ENCODE peak calls at places on chromosomes 5 and 9, in six cellular contexts. L is K562, K is GM12891, Y is HepG2, J is H1, F is SK-N-SH. R is an unnamed sample.

GRCh38 chr9:34602906-34603305 is 9.0 kb downstream of the RPP25L start:
- DNase-seq in L (no peak), K (no peak), Y (no peak), J (no peak), F (no peak), R (no peak)

GRCh38 chr5:170184007-170184687 is 48.6 kb upstream of the C5orf58 start:
- DNase-seq in L (peak; percentile 74), K (peak; percentile 40), Y (peak; percentile 49), J (peak; percentile 90), F (peak; percentile 74), R (no peak)

GRCh38 chr5:10454591-10455272 is 13.1 kb downstream of the ROPN1L start:
- DNase-seq in L (no peak), K (no peak), Y (no peak), J (no peak), F (no peak), R (no peak)

GRCh38 chr5:45521067-45521466 is 175.1 kb downstream of the HCN1 start:
- DNase-seq in L (peak; percentile 1), K (no peak), Y (peak; percentile 2), J (peak; percentile 78), F (no peak), R (no peak)

GRCh38 chr5:112931473-112931872 is 9.4 kb upstream of the REEP5 start:
- DNase-seq in L (peak; percentile 70), K (no peak), Y (no peak), J (no peak), F (no peak), R (no peak)

GRCh38 chr9:84379740-84380139 is 39.2 kb upstream of the SLC28A3 start:
- DNase-seq in L (no peak), K (no peak), Y (no peak), J (no peak), F (no peak), R (no peak)

GRCh38 chr9:19828586-19828985 is 39.7 kb upstream of the SLC24A2 start:
- DNase-seq in L (no peak), K (no peak), Y (no peak), J (no peak), F (no peak), R (no peak)

GRCh38 chr9:36138496-36138895 is 2.0 kb downstream of the GLIPR2 start:
- DNase-seq in L (no peak), K (no peak), Y (no peak), J (no peak), F (no peak), R (no peak)

GRCh38 chr9:137702615-137703379 is 84.0 kb downstream of the EHMT1 start:
- DNase-seq in L (no peak), K (no peak), Y (no peak), J (no peak), F (no peak), R (no peak)

GRCh38 chr5:122187426-122187825 is 58.1 kb downstream of the ZNF474 start:
- DNase-seq in L (peak; percentile 19), K (no peak), Y (no peak), J (no peak), F (peak; percentile 31), R (no peak)

GRCh38 chr9:82254646-82255367 is 266.2 kb downstream of the SPATA31D1 start:
- DNase-seq in L (no peak), K (no peak), Y (no peak), J (no peak), F (no peak), R (no peak)

GRCh38 chr5:150155258-150156032 is at the start of gene PDGFRB:
- DNase-seq in L (peak; percentile 20), K (peak; percentile 67), Y (no peak), J (peak; percentile 79), F (peak; percentile 88), R (no peak)

GRCh38 chr5:6466975-6467567 is 18.4 kb downstream of the UBE2QL1 start:
- DNase-seq in L (no peak), K (no peak), Y (no peak), J (no peak), F (no peak), R (no peak)

GRCh38 chr5:158032246-158032645 is 173.3 kb upstream of the CLINT1 start:
- DNase-seq in L (no peak), K (no peak), Y (no peak), J (no peak), F (no peak), R (no peak)

GRCh38 chr9:119284587-119285337 is 84.5 kb downstream of the BRINP1 start:
- DNase-seq in L (no peak), K (no peak), Y (no peak), J (no peak), F (no peak), R (no peak)

GRCh38 chr9:92725266-92725545 is 39.4 kb downstream of the BICD2 start:
- DNase-seq in L (no peak), K (no peak), Y (no peak), J (no peak), F (no peak), R (no peak)

GRCh38 chr5:124453221-124454032 is 293.0 kb downstream of the ZNF608 start:
- DNase-seq in L (no peak), K (no peak), Y (no peak), J (no peak), F (no peak), R (peak; percentile 83)

GRCh38 chr5:35810561-35810960 is 46.1 kb upstream of the IL7R start:
- DNase-seq in L (no peak), K (no peak), Y (no peak), J (no peak), F (no peak), R (no peak)

GRCh38 chr5:159106569-159107282 is 7.0 kb upstream of the EBF1 start:
- DNase-seq in L (peak; percentile 79), K (peak; percentile 65), Y (peak; percentile 24), J (peak; percentile 91), F (peak; percentile 91), R (no peak)

GRCh38 chr9:95415158-95415557 is 97.6 kb upstream of the FANCC start:
- DNase-seq in L (no peak), K (no peak), Y (no peak), J (no peak), F (no peak), R (no peak)

DNA sequence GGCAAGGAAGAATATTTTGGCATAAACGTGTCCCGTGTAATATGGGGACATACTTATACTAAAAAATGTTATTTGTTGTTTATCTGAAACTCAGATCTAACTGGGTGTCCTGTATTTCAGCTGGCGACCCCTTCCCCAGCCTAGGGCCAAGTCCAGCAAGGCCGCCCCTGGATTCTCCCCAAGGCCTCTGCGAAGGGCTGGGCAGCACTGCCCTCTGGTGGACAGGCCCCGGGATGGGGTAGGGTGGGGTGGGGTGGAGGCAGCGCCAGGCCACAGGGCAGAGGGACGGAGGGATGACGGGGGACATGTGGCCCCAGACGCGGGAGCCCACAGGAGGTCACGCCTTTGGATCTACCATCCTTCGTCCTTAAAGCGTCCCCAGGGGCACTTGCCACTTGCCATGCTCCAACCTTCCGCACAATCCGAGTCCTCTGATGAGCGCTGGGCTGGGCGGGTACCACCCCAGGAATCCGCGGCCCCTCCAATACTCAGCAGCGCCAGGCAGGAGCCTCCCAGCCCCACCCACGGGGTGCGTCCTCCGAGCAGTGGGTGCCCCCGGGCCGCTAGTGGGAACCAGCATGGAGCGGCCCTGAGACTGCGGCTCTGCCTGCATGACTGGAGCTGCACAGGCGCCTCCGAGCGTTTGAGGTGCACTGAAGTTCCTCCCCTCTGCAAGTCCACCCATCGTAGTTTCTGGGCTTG is 7.1 kb upstream of the AGPAT2 start:
- DNase-seq in L (peak; percentile 82), K (no peak), Y (peak; percentile 33), J (peak; percentile 90), F (peak; percentile 92), R (no peak)
- TF ChIP-seq TAF1 in L (no peak), K (no peak), Y (no peak), J (no peak), F (no peak), R (no peak)

GRCh38 chr5:154449786-154450185 is 4.0 kb downstream of the SAP30L start:
- DNase-seq in L (no peak), K (no peak), Y (no peak), J (no peak), F (no peak), R (no peak)

GRCh38 chr5:154445422-154446182 is at the start of gene SAP30L:
- DNase-seq in L (peak; percentile 95), K (peak; percentile 99), Y (peak; percentile 89), J (peak; percentile 99), F (peak; percentile 99), R (peak; percentile 81)

GRCh38 chr5:154444559-154445421 is 1.0 kb upstream of the SAP30L start:
- DNase-seq in L (peak; percentile 29), K (peak; percentile 15), Y (no peak), J (peak; percentile 75), F (peak; percentile 57), R (no peak)

GRCh38 chr5:154446183-154447073 is 631 bp downstream of the SAP30L start:
- DNase-seq in L (peak; percentile 60), K (peak; percentile 33), Y (peak; percentile 36), J (peak; percentile 70), F (peak; percentile 76), R (no peak)

GRCh38 chr5:154447074-154447725 is 1.4 kb downstream of the SAP30L start:
- DNase-seq in L (no peak), K (no peak), Y (no peak), J (no peak), F (no peak), R (no peak)
- TF ChIP-seq TAF1 in L (no peak), K (no peak), Y (no peak), J (no peak), F (no peak), R (no peak)

GRCh38 chr9:78314953-78315870 is 18.3 kb downstream of the PSAT1 start:
- DNase-seq in L (no peak), K (no peak), Y (no peak), J (peak; percentile 35), F (no peak), R (no peak)
- TF ChIP-seq TAF1 in L (no peak), K (no peak), Y (no peak), J (no peak), F (no peak), R (no peak)

DNA sequence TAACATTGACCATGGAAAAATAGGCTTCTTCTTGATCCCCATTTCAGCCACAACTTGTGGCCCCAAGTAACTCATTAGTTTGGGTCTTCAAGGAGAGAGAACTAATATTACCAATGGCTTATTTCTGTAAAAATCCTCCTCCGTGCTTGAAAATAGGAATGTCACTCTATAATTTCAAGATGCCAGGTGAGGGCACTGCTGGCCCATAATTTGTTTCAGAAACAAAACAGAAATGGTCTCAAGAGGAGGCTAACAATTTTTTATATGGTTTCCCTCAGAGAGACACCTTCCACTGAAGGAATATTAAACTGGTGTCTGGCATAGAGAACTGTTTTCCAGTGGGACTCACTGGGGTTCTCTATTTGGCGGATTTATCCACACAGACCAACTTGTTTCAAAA is 437.0 kb upstream of the TRPC7 start:
- DNase-seq in L (no peak), K (no peak), Y (no peak), J (no peak), F (peak; percentile 14), R (no peak)
- TF ChIP-seq TAF1 in L (no peak), K (no peak), Y (no peak), J (no peak), F (no peak), R (no peak)

GRCh38 chr9:107737987-107738743 is 248.6 kb upstream of the KLF4 start:
- DNase-seq in L (no peak), K (no peak), Y (no peak), J (no peak), F (no peak), R (no peak)
- TF ChIP-seq TAF1 in L (no peak), K (no peak), Y (no peak), J (no peak), F (no peak), R (no peak)

GRCh38 chr5:111733571-111733970 is 23.4 kb downstream of the NREP start:
- DNase-seq in L (no peak), K (no peak), Y (no peak), J (no peak), F (no peak), R (no peak)
- TF ChIP-seq TAF1 in L (no peak), K (no peak), Y (no peak), J (no peak), F (no peak), R (no peak)